ENCODE peak calls at places on chromosomes 1 and 21, in seven cellular contexts. D is body of pancreas, O is heart right ventricle, Q is HCT116, S is fibroblast of pulmonary artery, F is cardiac muscle cell, C is hepatocyte. G is an unnamed sample.

GRCh38 chr1:116504308-116505156 is 66.3 kb downstream of the CD58 start:
- DNase-seq in C (peak; percentile 58), S (peak; percentile 81), Q (no peak), O (peak; percentile 54), F (peak; percentile 74), D (no peak), G (peak; percentile 90)

GRCh38 chr1:1436634-1437032 is 1.1 kb downstream of the VWA1 start:
- DNase-seq in O (no peak), S (no peak), C (no peak), Q (no peak), D (no peak), F (no peak), G (no peak)

GRCh38 chr1:64685247-64685646 is 59.6 kb upstream of the RAVER2 start:
- DNase-seq in Q (no peak), F (no peak), O (no peak), D (no peak), S (no peak), C (no peak), G (no peak)

GRCh38 chr1:182633657-182634281 is 29.6 kb upstream of the RGS16 start:
- DNase-seq in D (no peak), O (no peak), C (no peak), S (no peak), Q (no peak), F (no peak), G (no peak)

GRCh38 chr1:58812468-58812867 is 28.6 kb upstream of the JUN start:
- DNase-seq in Q (no peak), O (no peak), F (no peak), D (no peak), C (no peak), S (peak; percentile 17), G (peak; percentile 13)

GRCh38 chr1:78652019-78652560 is 2.5 kb downstream of the IFI44 start:
- DNase-seq in S (no peak), C (no peak), D (no peak), Q (no peak), O (no peak), F (no peak), G (no peak)

GRCh38 chr1:178649582-178650350 is 75.3 kb upstream of the RALGPS2 start:
- DNase-seq in O (no peak), C (no peak), Q (no peak), F (no peak), S (no peak), D (no peak), G (peak; percentile 16)

GRCh38 chr1:156336242-156336641 is 1.9 kb downstream of the CCT3 start:
- DNase-seq in F (peak; percentile 6), O (no peak), D (no peak), S (no peak), C (no peak), Q (peak; percentile 19), G (no peak)

GRCh38 chr1:11229178-11229577 is 33.2 kb downstream of the MTOR start:
- DNase-seq in Q (no peak), S (no peak), C (no peak), F (no peak), O (no peak), D (no peak), G (no peak)

GRCh38 chr1:28893403-28894102 is 20.8 kb upstream of the EPB41 start:
- DNase-seq in S (peak; percentile 19), C (no peak), Q (no peak), F (no peak), O (no peak), D (no peak), G (peak; percentile 28)
- TF ChIP-seq CTCF in S (peak; percentile 28), C (peak; percentile 30), Q (peak; percentile 60), F (peak; percentile 36), O (no peak), D (no peak), G (peak; percentile 27)

GRCh38 chr1:91765880-91766443 is 120.0 kb downstream of the TGFBR3 start:
- DNase-seq in F (no peak), D (no peak), O (no peak), C (no peak), Q (no peak), S (no peak), G (no peak)

GRCh38 chr1:91766883-91767282 is 119.1 kb downstream of the TGFBR3 start:
- DNase-seq in F (no peak), S (no peak), Q (no peak), D (no peak), C (no peak), O (no peak), G (no peak)

GRCh38 chr1:91764471-91765115 is 121.4 kb downstream of the TGFBR3 start:
- DNase-seq in O (no peak), F (no peak), D (no peak), C (no peak), S (no peak), Q (no peak), G (no peak)

GRCh38 chr1:91763252-91763651 is 122.7 kb downstream of the TGFBR3 start:
- DNase-seq in S (peak; percentile 42), D (no peak), C (no peak), F (peak; percentile 57), O (no peak), Q (no peak), G (no peak)

DNA sequence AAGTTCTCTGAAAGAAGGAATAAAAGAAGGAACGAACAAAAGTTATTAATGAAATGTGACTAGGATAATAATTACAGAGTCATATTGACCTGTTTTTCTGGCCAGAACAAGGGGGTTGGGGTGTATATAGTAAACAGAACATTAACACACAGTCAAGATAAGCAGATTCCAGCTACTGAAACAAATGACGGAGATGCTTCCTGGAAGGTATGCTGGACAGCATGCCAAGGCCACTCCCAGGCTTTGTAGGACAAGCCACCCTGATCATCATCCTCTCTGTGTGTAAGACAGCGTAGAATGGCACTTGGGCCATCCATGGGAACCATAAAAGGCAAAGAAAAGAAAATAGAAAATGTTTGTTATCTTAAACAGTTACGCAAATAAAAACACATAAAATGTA is 120.7 kb downstream of the TGFBR3 start:
- DNase-seq in S (no peak), D (no peak), Q (no peak), F (no peak), C (no peak), O (no peak), G (no peak)
- H3K4me3 ChIP-seq in S (no peak overlapping the region), D (no peak overlapping the region), Q (no peak overlapping the region), F (no peak overlapping the region), C (no peak overlapping the region), O (no peak overlapping the region), G (no peak overlapping the region)

GRCh38 chr1:33624991-33625870 is 152.8 kb downstream of the ZSCAN20 start:
- DNase-seq in F (no peak), Q (peak; percentile 33), C (no peak), S (no peak), D (no peak), O (no peak), G (no peak)
- TF ChIP-seq CTCF in F (peak; percentile 22), Q (peak; percentile 53), C (no peak), S (peak; percentile 16), D (no peak), O (no peak), G (no peak)

DNA sequence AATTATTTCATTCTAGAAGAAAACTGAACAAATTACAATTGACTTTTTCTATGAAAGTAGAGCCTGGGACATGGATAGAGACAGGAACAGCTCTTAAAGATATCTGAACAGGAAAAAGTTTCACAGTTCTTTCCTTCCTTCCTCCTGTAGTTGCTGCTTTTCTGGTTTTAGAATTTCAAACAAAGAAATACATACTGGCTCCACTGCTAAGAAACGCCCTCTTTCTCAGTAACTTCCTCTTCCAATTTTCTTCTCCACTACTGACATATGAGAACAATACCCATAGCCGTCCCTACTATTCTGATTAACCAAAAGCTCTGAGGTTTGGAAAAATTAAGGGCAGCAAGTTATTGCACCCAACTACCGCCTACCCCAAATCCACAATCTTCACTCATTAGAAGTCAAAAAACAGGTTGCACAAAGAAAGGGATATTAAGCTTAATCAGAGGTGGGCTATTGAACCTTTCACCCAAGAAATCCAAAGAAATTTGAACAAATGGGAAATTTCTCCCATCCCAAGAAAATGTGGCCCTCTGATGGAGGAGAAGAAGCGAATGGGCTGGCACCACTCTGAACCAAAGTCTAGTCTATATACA is 1.9 kb downstream of the WASF2 start:
- DNase-seq in F (peak; percentile 39), D (no peak), C (no peak), S (peak; percentile 50), O (no peak), Q (no peak), G (peak; percentile 23)
- H3K4me3 ChIP-seq in F (peak overlapping the region; percentile 67), D (no peak overlapping the region), C (peak overlapping the region; percentile 5), S (peak overlapping the region; percentile 100), O (peak overlapping the region; percentile 90), Q (peak overlapping the region; percentile 99), G (peak overlapping the region; percentile 98)

DNA sequence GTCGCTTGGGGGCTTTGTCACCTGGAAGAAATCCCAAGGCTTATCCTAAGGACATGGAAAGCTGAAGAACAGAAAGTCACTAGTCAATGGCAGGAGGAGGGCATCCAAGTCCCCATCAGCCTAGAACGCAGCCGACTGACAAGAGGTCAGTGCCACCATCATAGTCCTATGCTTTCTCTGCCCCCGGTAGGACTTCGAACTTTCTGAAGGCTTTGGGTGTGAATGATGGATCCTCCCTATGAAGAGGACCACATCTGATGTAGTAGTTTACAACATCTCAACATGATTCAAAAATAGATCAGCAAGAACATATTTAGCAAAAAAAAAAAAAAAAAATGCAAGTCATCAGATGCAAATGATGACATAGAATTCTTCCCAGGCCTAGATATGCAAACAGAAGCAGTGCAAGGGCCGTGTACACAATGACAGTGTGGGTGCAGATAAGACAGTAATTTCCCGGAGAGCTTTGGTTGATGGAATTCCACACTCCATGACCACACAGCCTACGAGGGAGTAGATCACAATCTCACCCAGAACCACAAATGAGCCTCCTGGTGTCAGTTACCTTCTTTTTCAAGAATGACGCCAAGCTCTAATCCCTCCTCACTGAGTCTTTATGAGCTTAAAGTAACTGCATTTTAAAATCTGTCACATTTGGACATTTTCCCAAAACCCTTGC is 88.3 kb downstream of the PSMG1 start:
- DNase-seq in Q (no peak), F (peak; percentile 97), D (no peak), C (peak; percentile 81), S (peak; percentile 97), O (no peak), G (peak; percentile 80)
- TF ChIP-seq CTCF in Q (no peak), F (no peak), D (no peak), C (no peak), S (peak; percentile 0), O (no peak), G (no peak)

DNA sequence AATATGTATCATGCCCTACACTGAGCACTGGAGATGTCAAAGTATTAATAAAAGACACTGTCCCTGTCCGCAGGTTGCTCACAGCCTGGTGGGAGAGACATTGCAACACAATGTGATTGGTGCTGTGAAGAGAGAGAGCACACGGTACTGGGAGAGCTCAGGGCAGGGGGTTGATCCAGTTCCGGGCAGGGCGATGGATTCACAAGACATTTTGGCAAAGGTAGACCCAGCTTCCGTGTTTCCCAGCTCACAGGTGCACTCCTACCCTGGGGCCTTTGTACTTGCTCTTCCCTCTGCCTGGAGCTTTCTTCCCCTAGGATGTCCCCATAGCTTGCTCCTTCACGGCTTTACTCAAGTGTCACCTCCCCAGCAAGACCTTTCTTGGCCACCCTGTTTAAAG is 1.4 kb downstream of the PLA2G5 start:
- DNase-seq in D (no peak), F (no peak), C (no peak), O (no peak), Q (no peak), S (no peak), G (no peak)
- H3K4me3 ChIP-seq in D (no peak overlapping the region), F (no peak overlapping the region), C (no peak overlapping the region), O (no peak overlapping the region), Q (no peak overlapping the region), S (no peak overlapping the region), G (no peak overlapping the region)